ENCODE peak calls at places on chromosome 10, in seven cellular contexts. X is transverse colon, Y is tibial nerve, V is IMR-90, D is heart left ventricle, H is ovary, F is HepG2. E is an unnamed sample.

GRCh38 chr10:129343141-129343540 is 123.9 kb upstream of the MGMT start:
- DNase-seq in Y (no peak), D (no peak), F (no peak), H (no peak), X (no peak), V (no peak), E (no peak)

GRCh38 chr10:18279202-18279601 is 139.0 kb downstream of the CACNB2 start:
- DNase-seq in X (no peak), F (no peak), H (no peak), Y (no peak), V (peak; percentile 61), D (no peak), E (no peak)

GRCh38 chr10:69862882-69863530 is 61.3 kb downstream of the COL13A1 start:
- DNase-seq in V (no peak), D (no peak), H (no peak), X (no peak), Y (no peak), F (no peak), E (no peak)

GRCh38 chr10:48215148-48215982 is 59.1 kb downstream of the FRMPD2 start:
- DNase-seq in F (peak; percentile 28), X (peak; percentile 53), V (peak; percentile 20), Y (no peak), H (no peak), D (peak; percentile 20), E (peak; percentile 77)

GRCh38 chr10:122665946-122666345 is 33.7 kb downstream of the C10orf120 start:
- DNase-seq in V (no peak), D (no peak), Y (no peak), F (no peak), H (no peak), X (no peak), E (peak; percentile 24)

GRCh38 chr10:16519250-16519907 is 2.3 kb downstream of the C1QL3 start:
- DNase-seq in Y (no peak), V (no peak), X (no peak), D (no peak), F (no peak), H (no peak), E (no peak)

GRCh38 chr10:84329094-84329611 is 764 bp downstream of the CCSER2 start:
- DNase-seq in V (peak; percentile 59), H (no peak), F (peak; percentile 47), X (peak; percentile 38), D (no peak), Y (no peak), E (peak; percentile 40)

GRCh38 chr10:106078796-106079576 is 1085.5 kb downstream of the SORCS1 start:
- DNase-seq in F (no peak), D (no peak), V (no peak), Y (no peak), H (no peak), X (no peak), E (no peak)

GRCh38 chr10:59434463-59435326 is 72.3 kb upstream of the FAM13C start:
- DNase-seq in Y (no peak), X (no peak), V (peak; percentile 41), H (no peak), F (no peak), D (no peak), E (no peak)

GRCh38 chr10:113735913-113736312 is 15.6 kb upstream of the PLEKHS1 start:
- DNase-seq in Y (no peak), F (peak; percentile 19), D (no peak), H (no peak), X (no peak), V (no peak), E (peak; percentile 67)

GRCh38 chr10:24255115-24255895 is 46.4 kb downstream of the KIAA1217 start:
- DNase-seq in H (no peak), F (no peak), V (no peak), D (no peak), Y (no peak), X (no peak), E (no peak)

GRCh38 chr10:6769704-6770417 is 189.8 kb upstream of the PRKCQ start:
- DNase-seq in D (no peak), X (no peak), Y (no peak), V (no peak), F (no peak), H (no peak), E (no peak)

GRCh38 chr10:51074238-51075028 is at the start of gene PRKG1:
- DNase-seq in V (peak; percentile 85), D (peak; percentile 68), H (peak; percentile 68), X (peak; percentile 71), Y (peak; percentile 54), F (peak; percentile 5), E (peak; percentile 77)

GRCh38 chr10:30490289-30491000 is 56.5 kb downstream of the MAP3K8 start:
- DNase-seq in V (no peak), H (no peak), D (no peak), F (no peak), X (no peak), Y (no peak), E (no peak)

GRCh38 chr10:94644352-94644751 is 39.2 kb upstream of the CYP2C18 start:
- DNase-seq in X (no peak), F (no peak), V (no peak), Y (no peak), D (no peak), H (no peak), E (no peak)

GRCh38 chr10:123427386-123427785 is 238.8 kb upstream of the GPR26 start:
- DNase-seq in V (no peak), D (no peak), H (no peak), Y (no peak), X (no peak), F (peak; percentile 41), E (no peak)

GRCh38 chr10:4061441-4061951 is 276.5 kb upstream of the KLF6 start:
- DNase-seq in X (peak; percentile 80), V (no peak), Y (peak; percentile 44), F (no peak), D (peak; percentile 25), H (no peak), E (no peak)

GRCh38 chr10:52440612-52441285 is 126.7 kb downstream of the DKK1 start:
- DNase-seq in F (no peak), D (no peak), V (no peak), X (no peak), H (no peak), Y (no peak), E (no peak)

GRCh38 chr10:114566064-114566463 is 92.0 kb downstream of the ABLIM1 start:
- DNase-seq in H (no peak), V (no peak), Y (no peak), X (no peak), F (no peak), D (no peak), E (no peak)

GRCh38 chr10:37390901-37391300 is 265.5 kb downstream of the ANKRD30A start:
- DNase-seq in D (no peak), X (no peak), F (no peak), V (no peak), H (no peak), Y (no peak), E (no peak)

GRCh38 chr10:87541114-87541513 is 36.4 kb downstream of the MINPP1 start:
- DNase-seq in D (no peak), Y (no peak), H (no peak), X (no peak), V (peak; percentile 76), F (no peak), E (no peak)

GRCh38 chr10:21292763-21293517 is 232.5 kb downstream of the SKIDA1 start:
- DNase-seq in F (peak; percentile 84), Y (peak; percentile 73), D (peak; percentile 81), X (peak; percentile 13), V (peak; percentile 98), H (peak; percentile 56), E (peak; percentile 16)

GRCh38 chr10:91043173-91043910 is 122.5 kb upstream of the ANKRD1 start:
- DNase-seq in F (peak; percentile 51), D (peak; percentile 10), Y (no peak), H (no peak), X (no peak), V (peak; percentile 16), E (no peak)

GRCh38 chr10:51389415-51390342 is 309.7 kb downstream of the CSTF2T start:
- DNase-seq in X (peak; percentile 74), H (no peak), D (peak; percentile 41), V (peak; percentile 99), Y (no peak), F (peak; percentile 32), E (peak; percentile 57)

GRCh38 chr10:34669079-34669478 is 146.0 kb downstream of the PARD3 start:
- DNase-seq in Y (no peak), F (no peak), H (no peak), X (no peak), D (no peak), V (no peak), E (no peak)

GRCh38 chr10:121437596-121437995 is 160.6 kb downstream of the FGFR2 start:
- DNase-seq in Y (peak; percentile 18), V (no peak), X (peak; percentile 25), H (peak; percentile 50), D (peak; percentile 9), F (no peak), E (no peak)

GRCh38 chr10:87721781-87722180 is 62.1 kb downstream of the PAPSS2 start:
- DNase-seq in F (no peak), D (no peak), X (no peak), V (no peak), Y (no peak), H (no peak), E (no peak)

GRCh38 chr10:86049442-86049841 is 317.2 kb downstream of the GRID1 start:
- DNase-seq in X (no peak), D (no peak), V (no peak), F (no peak), Y (no peak), H (no peak), E (no peak)
- H3K4me1 ChIP-seq in X (no peaks in the 10 kb centered on the region), D (no peaks in the 10 kb centered on the region), V (no peaks in the 10 kb centered on the region), F (no peaks in the 10 kb centered on the region), Y (no peaks in the 10 kb centered on the region), H (no peaks in the 10 kb centered on the region), E (no peaks in the 10 kb centered on the region)

GRCh38 chr10:71753091-71753959 is 20.0 kb downstream of the VSIR start:
- DNase-seq in Y (no peak), V (no peak), D (peak; percentile 68), H (peak; percentile 21), X (peak; percentile 59), F (peak; percentile 81), E (no peak)
- TF ChIP-seq POLR2A in Y (no peak), V (no peak), D (no peak), H (no peak), X (peak; percentile 29), F (no peak), E (no peak)

GRCh38 chr10:89342219-89342966 is 14.6 kb downstream of the IFIT3 start:
- DNase-seq in Y (peak; percentile 78), H (peak; percentile 52), D (peak; percentile 60), X (no peak), F (no peak), V (peak; percentile 84), E (no peak)
- H3K4me1 ChIP-seq in Y (peaks cover 26% of the 10 kb centered on the region), H (no peaks in the 10 kb centered on the region), D (peaks cover 28% of the 10 kb centered on the region), X (peaks cover 13% of the 10 kb centered on the region), F (peaks cover 19% of the 10 kb centered on the region), V (peaks cover 7% of the 10 kb centered on the region), E (no peaks in the 10 kb centered on the region)

DNA sequence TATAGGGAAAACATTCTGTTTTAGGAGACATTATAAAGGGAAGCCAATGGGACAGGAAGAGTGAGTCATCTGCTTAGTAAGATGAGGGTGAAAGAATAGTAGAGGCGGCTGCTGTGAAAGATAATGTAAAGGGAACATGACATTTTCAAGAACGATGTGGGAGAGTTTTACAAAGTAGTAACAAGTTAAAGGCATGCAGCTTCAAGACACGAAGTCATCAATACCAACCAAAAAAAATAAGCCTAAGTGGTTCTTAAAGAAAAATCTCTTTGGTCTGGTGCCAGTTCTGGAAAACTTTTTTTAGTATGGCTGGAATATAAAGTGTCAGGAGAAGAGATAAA is 6.1 kb downstream of the GSTO1 start:
- DNase-seq in X (no peak), H (no peak), D (no peak), Y (no peak), F (no peak), V (peak; percentile 81), E (no peak)
- TF ChIP-seq POLR2A in X (no peak), H (no peak), D (no peak), Y (no peak), F (no peak), V (no peak), E (no peak)